ENCODE peak calls at places on chromosomes 11 and 22, in six cellular contexts. T is BJ, E is retinal pigment epithelial cell, G is AG09309, O is neuronal stem cell, P is colonic mucosa. K is an unnamed sample.

GRCh38 chr22:47294571-47294970 is 532.1 kb downstream of the TBC1D22A start:
- DNase-seq in P (no peak), G (no peak), E (no peak), O (no peak), T (no peak), K (no peak)

GRCh38 chr11:63610604-63611394 is 3.4 kb downstream of the PLAAT3 start:
- DNase-seq in P (no peak), T (no peak), O (no peak), G (no peak), E (no peak), K (peak)

GRCh38 chr11:2303627-2304155 is 1.9 kb downstream of the TSPAN32 start:
- DNase-seq in O (no peak), G (no peak), P (no peak), T (no peak), E (no peak), K (no peak)

GRCh38 chr11:100827934-100828661 is 141.0 kb downstream of the ARHGAP42 start:
- DNase-seq in E (no peak), O (no peak), P (no peak), T (no peak), G (no peak), K (peak)

GRCh38 chr22:29719894-29720645 is at the start of gene CABP7:
- DNase-seq in T (no peak), O (no peak), G (no peak), P (no peak), E (no peak), K (no peak)

GRCh38 chr11:16891964-16892363 is 122.2 kb downstream of the PLEKHA7 start:
- DNase-seq in E (no peak), T (peak), G (no peak), O (no peak), P (no peak), K (peak)

GRCh38 chr11:103959279-103959930 is 77.0 kb upstream of the DDI1 start:
- DNase-seq in P (no peak), O (no peak), G (peak), E (no peak), T (peak), K (peak)

GRCh38 chr11:67663515-67664212 is 10.8 kb downstream of the ALDH3B2 start:
- DNase-seq in T (no peak), O (no peak), P (no peak), G (no peak), E (no peak), K (no peak)

GRCh38 chr11:67268684-67269268 is 2.5 kb downstream of the GRK2 start:
- DNase-seq in T (no peak), E (no peak), G (no peak), P (no peak), O (no peak), K (no peak)

GRCh38 chr11:44699497-44699896 is 27.3 kb upstream of the TSPAN18 start:
- DNase-seq in T (no peak), P (no peak), G (no peak), E (no peak), O (no peak), K (no peak)

GRCh38 chr11:2789331-2789730 is 89.5 kb upstream of the KCNQ1OT1 start:
- DNase-seq in G (no peak), O (no peak), P (peak), T (no peak), E (no peak), K (no peak)

GRCh38 chr11:80502511-80502910 is 1061.7 kb upstream of the TENM4 start:
- DNase-seq in T (no peak), O (peak), P (no peak), E (no peak), G (no peak), K (no peak)

GRCh38 chr11:116960916-116961315 is 123.5 kb upstream of the APOA1 start:
- DNase-seq in G (no peak), E (peak), O (no peak), P (no peak), T (peak), K (peak)

GRCh38 chr22:41351011-41351410 is 30.7 kb upstream of the TEF start:
- DNase-seq in E (no peak), T (no peak), G (no peak), P (no peak), O (no peak), K (no peak)

GRCh38 chr11:3378426-3379423 is at the start of gene ZNF195:
- DNase-seq in O (peak), G (peak), P (peak), T (peak), E (peak), K (peak)

GRCh38 chr11:10160350-10160749 is 133.7 kb downstream of the SBF2 start:
- DNase-seq in G (no peak), O (no peak), P (no peak), E (no peak), T (no peak), K (no peak)

GRCh38 chr22:37063436-37064420 is 12.2 kb downstream of the KCTD17 start:
- DNase-seq in P (peak), G (no peak), E (no peak), O (no peak), T (no peak), K (no peak)

GRCh38 chr11:63999349-64000025 is 13.2 kb downstream of the OTUB1 start:
- DNase-seq in G (no peak), P (peak), T (no peak), E (no peak), O (peak), K (no peak)

GRCh38 chr22:37053310-37054077 is 2.0 kb downstream of the KCTD17 start:
- DNase-seq in G (no peak), O (no peak), E (no peak), P (peak), T (no peak), K (no peak)

GRCh38 chr11:128837627-128838026 is 29.5 kb downstream of the KCNJ1 start:
- DNase-seq in T (no peak), E (no peak), G (no peak), O (no peak), P (no peak), K (no peak)

GRCh38 chr22:20807315-20807752 is 33.4 kb downstream of the SERPIND1 start:
- DNase-seq in G (peak), O (no peak), T (peak), P (no peak), E (no peak), K (peak)

GRCh38 chr11:293293-293851 is 4.4 kb downstream of the PGGHG start:
- DNase-seq in G (no peak), T (no peak), P (no peak), E (no peak), O (no peak), K (no peak)

GRCh38 chr11:12556788-12557384 is 117.3 kb upstream of the TEAD1 start:
- DNase-seq in E (peak), O (peak), P (peak), G (peak), T (peak), K (peak)

GRCh38 chr11:819129-819931 is 616 bp downstream of the PNPLA2 start:
- DNase-seq in T (no peak), E (no peak), P (peak), O (peak), G (no peak), K (no peak)

DNA sequence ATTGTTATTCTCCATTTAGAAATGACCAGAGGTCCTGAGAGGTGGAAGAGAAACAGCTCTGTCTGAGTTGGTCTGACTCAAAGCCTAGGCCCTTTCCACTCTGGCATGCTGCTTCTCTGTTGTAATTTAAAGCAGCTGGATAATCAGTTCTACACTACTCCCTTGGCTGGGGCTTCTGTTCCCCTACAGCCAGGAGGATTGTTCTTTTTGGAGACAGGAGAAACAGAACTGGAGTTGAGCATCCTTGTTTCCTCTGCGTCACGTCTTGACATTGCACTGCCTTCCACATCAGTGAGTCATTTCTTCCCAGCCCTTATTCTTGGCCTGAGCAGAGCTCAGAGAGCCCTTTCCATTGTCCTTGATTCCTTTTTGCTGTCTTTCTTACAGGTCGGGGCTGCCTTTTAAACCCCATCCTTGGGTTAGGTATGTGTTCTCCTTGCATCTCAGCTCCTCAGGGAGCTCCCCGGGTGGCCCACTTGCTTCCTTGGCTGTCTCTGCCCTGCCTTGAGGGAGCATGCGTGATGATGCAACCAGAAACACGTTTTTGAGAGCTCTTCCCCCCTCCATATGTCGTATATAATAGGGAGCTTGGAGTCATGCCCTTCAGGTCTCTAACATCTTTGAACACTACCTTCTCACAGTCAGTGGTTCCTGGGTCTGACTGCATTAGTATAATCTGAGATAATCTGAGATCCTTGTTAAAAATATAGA is 35.7 kb downstream of the CYB5R2 start:
- DNase-seq in G (peak), O (no peak), E (no peak), T (peak), P (no peak), K (peak)
- H3K4me3 ChIP-seq in G (no peak), O (no peak), E (no peak), T (no peak), P (no peak), K (no peak)

DNA sequence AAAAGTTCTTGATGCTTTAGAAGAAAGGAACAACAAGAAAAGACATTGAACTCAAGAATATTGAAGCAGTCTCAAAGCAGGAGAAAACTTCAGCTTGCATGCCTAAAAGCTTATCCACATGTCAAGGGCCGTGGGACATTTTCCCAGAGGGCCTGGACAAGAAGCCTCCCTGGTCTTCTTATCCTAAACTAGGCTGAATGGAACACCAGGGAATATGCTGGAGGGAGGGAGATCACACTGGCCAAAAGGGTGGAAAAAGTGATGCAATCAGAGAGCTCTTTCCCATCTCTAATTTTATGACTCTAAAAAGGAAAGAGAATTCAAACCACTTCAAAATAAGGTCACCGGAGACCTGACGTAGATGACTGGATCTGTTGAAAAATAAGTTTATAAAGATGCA is 107.2 kb downstream of the MPPED2 start:
- DNase-seq in O (no peak), T (no peak), G (no peak), E (no peak), P (no peak), K (no peak)
- H3K4me3 ChIP-seq in O (no peak), T (no peak), G (no peak), E (no peak), P (no peak), K (no peak)

GRCh38 chr11:22666320-22666699 is at the start of gene GAS2:
- DNase-seq in G (no peak), T (no peak), E (no peak), O (no peak), P (no peak), K (no peak)
- H3K4me3 ChIP-seq in G (no peak), T (no peak), E (peak), O (peak), P (peak), K (peak)

DNA sequence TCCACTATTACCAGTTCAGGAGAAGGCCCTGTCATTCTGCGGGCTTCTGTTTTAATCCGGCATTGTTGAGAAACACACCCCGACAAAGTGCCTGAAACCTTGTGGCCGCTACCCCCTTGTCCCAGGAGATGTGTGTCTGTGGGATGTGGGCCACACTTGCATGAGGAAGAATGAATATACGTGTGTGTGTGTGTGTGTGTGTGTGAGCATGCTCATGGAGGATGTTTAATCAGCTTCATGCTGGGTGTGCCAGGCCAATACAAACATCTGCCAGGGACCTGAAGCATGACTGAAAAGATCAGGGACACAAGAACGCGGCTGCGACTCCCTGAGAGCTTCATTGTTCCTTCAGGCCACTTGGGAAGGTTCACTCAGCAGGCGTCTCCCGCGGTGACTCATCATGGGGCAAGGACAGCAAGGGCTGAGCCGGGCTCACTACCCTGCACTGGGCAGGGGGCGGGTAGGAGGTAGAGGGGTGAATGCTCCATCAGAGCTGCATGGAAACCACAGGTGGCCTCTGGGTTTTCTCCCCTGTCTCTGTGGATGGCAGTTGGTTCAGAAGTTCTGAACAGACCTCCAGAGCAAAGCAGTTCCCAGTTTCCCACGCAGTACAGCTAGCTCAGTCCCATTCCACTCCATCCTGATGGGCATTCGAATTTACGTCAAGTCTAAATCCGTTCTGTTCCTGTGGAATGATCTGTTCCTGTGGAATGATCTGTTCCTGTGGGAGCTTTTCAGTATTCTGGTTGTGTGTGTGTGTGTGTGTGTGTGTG is 7.0 kb upstream of the MALAT1 start:
- DNase-seq in E (peak), T (peak), G (peak), P (peak), O (no peak), K (peak)
- H3K4me3 ChIP-seq in E (no peak), T (no peak), G (no peak), P (no peak), O (no peak), K (no peak)

DNA sequence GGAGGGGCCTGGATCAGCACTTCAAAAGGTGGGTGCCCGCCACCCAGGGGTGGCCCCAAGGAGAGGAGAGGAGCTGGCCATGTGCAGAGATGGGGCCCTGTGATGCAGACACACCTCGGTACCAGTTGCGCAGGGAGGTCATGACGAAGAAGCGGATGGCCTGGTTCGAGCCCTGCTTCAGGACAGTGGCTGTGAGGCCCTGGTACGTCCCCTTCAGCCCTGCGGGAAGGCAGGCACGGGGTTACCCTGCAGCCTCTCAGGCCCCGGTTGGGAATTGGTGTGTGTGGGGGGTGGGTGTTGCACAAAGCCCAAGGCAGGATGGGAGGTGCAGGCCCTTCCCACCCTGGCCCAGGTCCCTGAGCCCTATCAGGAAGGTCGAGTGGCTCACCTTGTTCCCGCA is 1.8 kb downstream of the SLC25A1 start:
- DNase-seq in P (no peak), G (no peak), T (no peak), O (no peak), E (no peak), K (no peak)
- H3K4me3 ChIP-seq in P (no peak), G (peak), T (no peak), O (peak), E (no peak), K (peak)

GRCh38 chr11:61683116-61683515 is 2.9 kb downstream of the DAGLA start:
- DNase-seq in O (no peak), T (no peak), P (no peak), E (no peak), G (no peak), K (no peak)

GRCh38 chr11:61682093-61682732 is 2.0 kb downstream of the DAGLA start:
- DNase-seq in G (no peak), T (no peak), O (no peak), P (peak), E (no peak), K (no peak)

GRCh38 chr11:61679301-61679700 is 890 bp upstream of the DAGLA start:
- DNase-seq in G (no peak), P (no peak), O (no peak), E (no peak), T (no peak), K (no peak)

GRCh38 chr11:61679893-61680621 is at the start of gene DAGLA:
- DNase-seq in O (peak), E (no peak), G (no peak), T (no peak), P (peak), K (no peak)

DNA sequence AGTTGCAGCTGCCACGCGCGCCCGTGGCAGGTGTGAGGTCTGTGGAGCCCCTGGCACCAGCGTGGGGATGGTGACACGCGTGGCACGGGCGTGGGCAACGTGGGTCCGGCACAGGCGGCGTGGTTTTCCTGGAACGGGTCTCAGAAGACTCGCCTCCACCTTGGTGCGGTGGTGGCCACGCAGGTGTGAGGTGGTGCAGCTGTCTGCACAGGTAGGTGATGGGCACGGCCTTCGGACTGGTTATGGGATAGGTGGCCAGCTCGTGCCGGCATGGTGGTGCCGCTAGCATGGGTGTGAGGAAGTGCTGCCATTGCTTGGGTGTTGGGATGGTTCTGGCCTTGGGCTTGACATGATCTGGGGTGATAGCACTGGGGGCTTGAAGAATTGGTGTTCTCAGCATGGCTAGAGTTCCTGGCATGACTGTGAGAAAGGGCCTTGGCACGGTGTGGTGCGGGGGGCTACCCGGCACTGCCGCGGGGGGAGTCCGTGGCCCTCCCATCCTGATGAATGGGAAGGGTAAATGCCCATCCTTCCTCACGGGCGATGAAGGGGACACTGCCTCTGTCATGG is 516 bp downstream of the DAGLA start:
- DNase-seq in O (no peak), T (no peak), G (no peak), P (no peak), E (no peak), K (no peak)
- H3K4me3 ChIP-seq in O (peak), T (peak), G (peak), P (peak), E (peak), K (peak)

DNA sequence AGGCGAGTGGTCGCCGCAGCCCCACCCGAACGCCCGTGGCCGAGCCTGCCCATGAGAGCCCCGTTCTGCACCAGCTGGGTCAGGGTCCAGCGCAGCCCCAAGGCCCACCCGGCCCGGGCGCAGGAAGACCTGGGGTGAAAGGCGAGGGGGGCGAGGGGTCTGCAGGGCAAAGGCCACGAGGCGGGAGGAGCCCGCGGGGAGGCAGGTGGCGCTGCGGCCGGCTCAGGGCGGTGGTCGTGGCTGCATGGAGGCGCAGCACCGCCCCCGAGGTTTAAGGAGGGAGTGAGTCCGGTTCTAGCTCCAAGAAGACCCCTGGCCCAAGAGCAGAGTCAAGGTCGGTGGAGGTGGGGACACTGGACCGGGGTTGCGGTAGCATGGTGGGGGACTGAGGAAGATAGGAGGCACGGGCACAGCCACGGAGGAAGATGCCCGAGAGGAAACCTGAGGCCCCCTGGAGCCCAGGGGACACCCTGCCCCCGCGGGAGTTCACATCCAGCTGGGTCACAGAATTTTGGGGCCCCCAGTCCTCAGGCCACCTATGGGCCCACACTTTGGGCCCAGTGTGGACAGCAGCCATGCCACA is 498 bp upstream of the HDAC10 start:
- DNase-seq in P (no peak), O (no peak), G (no peak), E (no peak), T (no peak), K (no peak)
- H3K4me3 ChIP-seq in P (peak), O (peak), G (peak), E (peak), T (peak), K (peak)

K was measured in skeletal muscle cell.